ENCODE peak calls at places on chromosome 7, in five cellular contexts. D is DND-41, E is coronary artery, G is lower leg skin, X is fibroblast of mammary gland. W is an unnamed sample.
A peak's percentile ranks its signal among the peaks of the same experiment; 100 is the strongest.

GRCh38 chr7:101112233-101112632 is 14.7 kb upstream of the SERPINE1 start:
- DNase-seq in D (no peak), E (peak; percentile 89), G (no peak), X (peak; percentile 98), W (peak; percentile 88)

GRCh38 chr7:152103066-152103465 is 77.6 kb downstream of the GALNT11 start:
- DNase-seq in D (no peak), E (no peak), G (no peak), X (no peak), W (no peak)

GRCh38 chr7:132489776-132490237 is 86.5 kb downstream of the PLXNA4 start:
- DNase-seq in D (no peak), E (no peak), G (no peak), X (no peak), W (no peak)

GRCh38 chr7:107150375-107151073 is 18.3 kb upstream of the HBP1 start:
- DNase-seq in D (peak; percentile 72), E (no peak), G (peak; percentile 83), X (peak; percentile 74), W (no peak)

GRCh38 chr7:115475206-115475605 is 553.3 kb downstream of the MDFIC start:
- DNase-seq in D (no peak), E (no peak), G (no peak), X (no peak), W (no peak)

GRCh38 chr7:121954803-121955202 is 81.8 kb downstream of the PTPRZ1 start:
- DNase-seq in D (no peak), E (no peak), G (no peak), X (peak; percentile 73), W (no peak)

GRCh38 chr7:122133477-122133876 is 10.6 kb downstream of the AASS start:
- DNase-seq in D (no peak), E (no peak), G (no peak), X (no peak), W (no peak)

GRCh38 chr7:99137418-99138180 is 6.3 kb downstream of the SMURF1 start:
- DNase-seq in D (no peak), E (no peak), G (no peak), X (peak; percentile 73), W (peak; percentile 51)

GRCh38 chr7:78473011-78473410 is 674.4 kb downstream of the PHTF2 start:
- DNase-seq in D (no peak), E (no peak), G (no peak), X (peak; percentile 19), W (no peak)

GRCh38 chr7:83782628-83783027 is 133.7 kb upstream of the SEMA3E start:
- DNase-seq in D (no peak), E (no peak), G (no peak), X (peak; percentile 42), W (no peak)

GRCh38 chr7:44489955-44490350 is 505 bp downstream of the NUDCD3 start:
- DNase-seq in D (no peak), E (no peak), G (no peak), X (peak; percentile 55), W (no peak)

GRCh38 chr7:44486693-44487092 is 3.8 kb downstream of the NUDCD3 start:
- DNase-seq in D (no peak), E (no peak), G (no peak), X (peak; percentile 90), W (no peak)

GRCh38 chr7:44488955-44489354 is 1.5 kb downstream of the NUDCD3 start:
- DNase-seq in D (no peak), E (no peak), G (no peak), X (no peak), W (no peak)

GRCh38 chr7:44491229-44491628 is 771 bp upstream of the NUDCD3 start:
- DNase-seq in D (no peak), E (no peak), G (no peak), X (no peak), W (no peak)

DNA sequence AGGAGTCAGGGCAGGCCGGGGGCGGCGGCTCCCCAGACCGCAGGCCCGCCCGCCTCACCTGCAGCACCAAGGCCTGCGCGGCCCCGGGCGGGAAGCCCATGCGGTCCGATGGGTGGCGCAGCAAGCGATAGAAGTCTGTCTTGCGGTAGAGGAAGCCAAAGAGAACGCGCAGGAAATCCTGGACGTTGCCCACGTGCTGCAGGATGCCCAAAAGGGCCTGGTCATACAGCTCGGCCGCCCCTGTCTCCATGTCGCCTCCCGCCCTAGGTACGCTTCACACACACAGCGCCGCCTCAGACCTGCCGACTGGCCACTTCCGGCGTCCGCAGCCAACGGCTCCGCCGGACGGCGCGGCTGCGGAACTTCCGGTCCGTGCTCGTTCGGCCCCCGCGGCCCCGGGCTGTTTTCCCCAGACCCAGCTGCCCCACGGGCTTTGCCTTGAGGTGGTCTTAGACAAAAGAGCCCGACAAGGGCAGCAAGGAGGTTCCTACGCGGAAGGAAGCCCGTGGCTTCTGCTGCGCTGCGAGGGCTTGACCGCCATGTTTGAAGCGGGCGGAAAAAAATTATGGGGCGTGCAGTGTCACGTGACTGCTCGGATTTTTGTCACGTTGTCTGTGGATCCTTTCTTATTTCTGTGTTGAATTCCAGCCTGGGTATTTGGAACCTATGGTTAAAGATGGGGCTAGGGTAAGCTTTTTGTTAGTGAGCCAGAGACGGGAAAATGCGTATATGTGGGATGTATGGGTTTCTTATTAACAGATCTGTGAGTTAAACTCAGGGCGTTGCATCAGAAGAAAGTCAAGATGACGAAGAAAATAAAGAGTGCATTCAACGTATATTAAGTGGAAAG is at the start of gene NUDCD3:
- DNase-seq in D (peak; percentile 87), E (peak; percentile 87), G (peak; percentile 74), X (peak; percentile 80), W (peak; percentile 92)
- TF ChIP-seq CTCF in D (peak; percentile 41), E (no peak), G (no peak), X (no peak), W (no peak)

DNA sequence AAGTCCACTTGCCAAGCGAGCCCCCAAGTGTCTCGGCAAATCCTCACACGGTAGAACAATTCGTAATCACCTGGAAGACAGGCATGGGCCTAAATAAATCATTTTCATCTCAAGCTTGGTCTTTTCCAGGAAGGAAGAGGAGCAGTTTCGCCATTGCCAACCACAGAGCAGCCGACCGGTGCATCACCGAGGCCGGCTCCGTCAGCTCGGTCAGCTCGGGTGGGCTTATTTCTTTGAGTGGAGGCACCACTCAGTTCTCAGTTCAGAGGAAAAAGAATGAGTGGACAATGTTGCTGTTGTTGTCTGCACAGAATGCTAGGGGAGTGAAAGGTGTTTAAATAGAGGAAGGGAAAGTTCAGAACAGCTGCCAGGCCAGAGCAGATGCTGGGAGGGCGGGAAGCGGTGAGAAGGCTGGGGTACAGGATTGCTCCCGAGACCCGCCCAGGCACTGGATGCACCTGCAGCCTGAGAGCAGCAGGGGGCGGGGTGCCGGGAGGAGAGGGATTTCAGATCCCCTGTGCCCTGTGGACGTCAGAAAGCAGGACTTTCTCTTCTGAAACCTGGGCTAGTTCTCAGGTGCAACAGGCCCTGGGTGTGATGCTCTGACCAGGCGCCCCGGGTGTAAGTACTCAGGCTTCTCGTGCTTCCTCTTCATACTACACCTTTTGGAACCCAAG is 17.7 kb upstream of the IGFBP3 start:
- DNase-seq in D (no peak), E (no peak), G (no peak), X (no peak), W (no peak)
- TF ChIP-seq CTCF in D (peak; percentile 9), E (no peak), G (no peak), X (no peak), W (peak; percentile 14)

GRCh38 chr7:144629011-144629410 is 206.8 kb downstream of the TPK1 start:
- DNase-seq in D (no peak), E (no peak), G (no peak), X (no peak), W (no peak)

GRCh38 chr7:144629598-144629997 is 206.3 kb downstream of the TPK1 start:
- DNase-seq in D (no peak), E (no peak), G (no peak), X (no peak), W (no peak)

DNA sequence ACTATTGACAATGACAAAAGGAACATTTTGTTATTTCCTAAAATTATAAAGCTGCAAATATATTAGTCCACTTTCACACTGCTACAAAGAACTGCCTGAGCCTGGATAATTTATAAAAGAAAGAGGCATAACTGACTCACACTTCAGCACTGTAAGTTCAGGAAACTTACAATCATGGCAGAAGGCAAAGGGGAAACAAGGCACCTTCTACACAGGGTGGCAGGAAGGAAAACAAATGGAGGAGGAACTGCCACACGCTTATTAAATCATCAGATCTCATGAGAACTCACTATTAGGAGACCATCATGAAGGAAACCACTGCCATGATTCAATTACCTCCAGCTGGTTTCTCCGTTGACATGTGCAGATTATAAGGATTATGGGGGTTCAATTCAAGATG is 203.1 kb downstream of the TPK1 start:
- DNase-seq in D (no peak), E (no peak), G (no peak), X (no peak), W (no peak)
- TF ChIP-seq CTCF in D (no peak), E (no peak), G (no peak), X (no peak), W (no peak)

GRCh38 chr7:87325576-87326370 is 19.7 kb upstream of the CROT start:
- DNase-seq in D (no peak), E (no peak), G (no peak), X (no peak), W (no peak)
- TF ChIP-seq CTCF in D (no peak), E (no peak), G (no peak), X (no peak), W (no peak)

DNA sequence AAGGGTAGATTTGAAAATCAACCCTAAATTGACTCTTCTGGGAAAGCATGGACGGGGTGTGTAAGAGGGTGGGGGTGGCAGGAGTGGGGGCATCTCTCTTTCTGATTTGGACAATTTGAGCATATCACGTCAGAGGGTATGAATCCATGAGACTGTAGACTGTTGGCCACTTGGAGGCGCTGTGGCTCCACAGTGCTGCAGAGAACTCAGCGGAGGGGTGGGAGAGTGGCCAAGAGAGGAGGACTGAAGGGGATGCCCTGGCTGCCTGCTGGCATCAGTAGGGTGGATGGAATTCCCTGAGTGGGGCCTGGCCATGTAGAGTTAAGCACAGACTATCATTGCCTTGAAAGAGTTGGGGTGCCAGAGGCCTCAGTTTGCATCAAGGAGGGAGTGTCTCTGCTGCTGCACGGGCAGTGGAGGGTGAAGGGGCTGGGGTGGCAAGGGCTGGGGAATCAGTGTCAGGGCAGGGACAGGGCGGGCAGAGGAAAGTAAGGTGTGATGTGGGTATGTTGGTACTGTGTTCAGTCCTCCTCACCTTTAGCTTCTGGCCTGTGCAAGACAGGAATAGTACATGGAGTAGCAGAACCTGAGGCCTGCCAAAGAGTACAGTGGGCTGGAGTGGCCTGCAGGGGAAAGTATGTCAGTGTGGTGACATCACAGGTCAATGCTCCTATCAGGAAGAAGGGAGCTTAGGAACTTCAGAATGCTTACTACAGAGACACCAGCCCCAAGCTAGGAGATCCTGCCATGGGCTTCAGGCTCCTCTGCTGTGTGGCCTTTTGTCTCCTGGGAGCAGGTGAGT is 133.5 kb upstream of the PRSS58 start:
- DNase-seq in D (peak; percentile 82), E (no peak), G (no peak), X (no peak), W (no peak)
- TF ChIP-seq CTCF in D (peak; percentile 81), E (no peak), G (no peak), X (peak; percentile 54), W (peak; percentile 40)

DNA sequence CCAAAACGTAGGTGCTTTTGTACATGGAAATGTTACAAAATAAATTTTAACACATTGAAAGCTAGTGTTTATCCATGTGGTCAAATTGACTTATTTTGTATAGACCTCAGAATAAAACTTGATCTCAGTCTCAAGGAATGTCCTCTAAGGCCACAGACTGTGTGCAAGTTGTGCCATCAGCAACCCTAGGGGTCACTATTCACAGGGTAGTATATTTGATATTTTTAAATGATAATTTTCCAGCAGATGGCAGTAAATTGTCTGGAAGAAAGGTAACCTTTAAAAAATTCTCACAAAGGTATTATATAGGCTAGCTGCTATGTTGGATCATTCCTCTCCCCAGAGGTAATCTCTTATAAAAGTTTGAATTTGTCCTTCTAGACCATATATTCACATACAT is 12.9 kb upstream of the SNX10 start:
- DNase-seq in D (no peak), E (no peak), G (no peak), X (peak; percentile 42), W (no peak)
- TF ChIP-seq CTCF in D (peak; percentile 34), E (no peak), G (no peak), X (peak; percentile 39), W (no peak)

W was measured in osteocyte.